ENCODE peak calls at places on chromosomes 3 and 15, in nine cellular contexts. P, M, J, I, R, H, V, F and X are unnamed samples. For H3K36me3 and H3K4me1, the result is how much of the 10 kb centered on the place peaks cover.

GRCh38 chr3:30354972-30355371 is 251.4 kb upstream of the TGFBR2 start:
- DNase-seq in P (no peak), M (no peak), J (no peak), I (no peak), R (no peak), H (peak), V (no peak), F (no peak), X (peak)

GRCh38 chr3:29493109-29493508 is 212.2 kb downstream of the RBMS3 start:
- DNase-seq in P (no peak), M (no peak), J (no peak), I (no peak), R (no peak), H (peak), V (no peak), F (no peak), X (no peak)

GRCh38 chr3:54874816-54875556 is 52.9 kb downstream of the LRTM1 start:
- DNase-seq in P (no peak), M (peak), J (no peak), I (no peak), R (no peak), H (no peak), V (no peak), F (no peak), X (no peak)

GRCh38 chr15:48955370-48955769 is 8.3 kb downstream of the SHC4 start:
- DNase-seq in P (no peak), M (no peak), J (no peak), I (no peak), R (no peak), H (no peak), V (no peak), F (no peak), X (no peak)

GRCh38 chr3:126394179-126394976 is at the start of gene CFAP100:
- DNase-seq in P (no peak), M (peak), J (peak), I (peak), R (no peak), H (peak), V (peak), F (peak), X (no peak)

GRCh38 chr15:66096711-66097058 is 156.9 kb downstream of the MEGF11 start:
- DNase-seq in P (no peak), M (no peak), J (peak), I (no peak), R (no peak), H (no peak), V (no peak), F (no peak), X (no peak)

GRCh38 chr3:123129052-123129451 is 62.2 kb downstream of the PDIA5 start:
- DNase-seq in P (no peak), M (no peak), J (no peak), I (no peak), R (no peak), H (no peak), V (no peak), F (no peak), X (no peak)

GRCh38 chr3:105355355-105356063 is 11.2 kb upstream of the ALCAM start:
- DNase-seq in P (peak), M (peak), J (no peak), I (no peak), R (peak), H (peak), V (no peak), F (no peak), X (no peak)

GRCh38 chr3:31066999-31067398 is 172.5 kb upstream of the GADL1 start:
- DNase-seq in P (peak), M (peak), J (no peak), I (no peak), R (no peak), H (peak), V (peak), F (no peak), X (peak)

GRCh38 chr3:111846717-111847116 is 12.3 kb upstream of the PHLDB2 start:
- DNase-seq in P (no peak), M (peak), J (no peak), I (no peak), R (no peak), H (peak), V (no peak), F (no peak), X (no peak)

GRCh38 chr3:146466596-146466995 is 2.8 kb downstream of the PLSCR2 start:
- DNase-seq in P (no peak), M (peak), J (no peak), I (no peak), R (no peak), H (peak), V (no peak), F (no peak), X (no peak)

GRCh38 chr15:36798366-36798765 is 218.9 kb downstream of the CDIN1 start:
- DNase-seq in P (no peak), M (peak), J (no peak), I (no peak), R (no peak), H (peak), V (no peak), F (no peak), X (peak)

GRCh38 chr15:28896944-28897343 is 11.2 kb downstream of the APBA2 start:
- DNase-seq in P (no peak), M (peak), J (no peak), I (peak), R (no peak), H (peak), V (peak), F (no peak), X (no peak)

GRCh38 chr3:116863842-116864626 is 154.5 kb downstream of the TUSC7 start:
- DNase-seq in P (peak), M (peak), J (no peak), I (no peak), R (peak), H (peak), V (peak), F (no peak), X (peak)

GRCh38 chr15:81001180-81002003 is 669 bp downstream of the TLNRD1 start:
- DNase-seq in P (peak), M (peak), J (peak), I (peak), R (peak), H (peak), V (peak), F (peak), X (peak)

GRCh38 chr3:112640333-112640863 is 545 bp downstream of the CCDC80 start:
- DNase-seq in P (peak), M (peak), J (no peak), I (no peak), R (no peak), H (peak), V (peak), F (peak), X (no peak)

GRCh38 chr3:38039899-38040261 is 872 bp downstream of the DLEC1 start:
- DNase-seq in P (no peak), M (peak), J (peak), I (peak), R (no peak), H (peak), V (peak), F (peak), X (no peak)

GRCh38 chr15:31136612-31137328 is 35.2 kb upstream of the TRPM1 start:
- DNase-seq in P (no peak), M (no peak), J (no peak), I (no peak), R (no peak), H (no peak), V (no peak), F (no peak), X (no peak)

GRCh38 chr15:43186003-43186353 is 775 bp downstream of the CCNDBP1 start:
- DNase-seq in P (no peak), M (peak), J (peak), I (no peak), R (no peak), H (no peak), V (peak), F (no peak), X (no peak)

GRCh38 chr3:150278843-150279341 is 129.2 kb upstream of the TSC22D2 start:
- DNase-seq in P (no peak), M (no peak), J (no peak), I (no peak), R (peak), H (no peak), V (no peak), F (no peak), X (peak)

GRCh38 chr3:71564361-71564760 is 19.2 kb downstream of the FOXP1 start:
- DNase-seq in P (no peak), M (peak), J (peak), I (no peak), R (no peak), H (no peak), V (no peak), F (no peak), X (no peak)

GRCh38 chr15:40739854-40740253 is 15.2 kb downstream of the RMDN3 start:
- DNase-seq in P (no peak), M (no peak), J (no peak), I (no peak), R (no peak), H (no peak), V (peak), F (no peak), X (no peak)
- H3K36me3 ChIP-seq in P (half or more), M (under half), J (under half), I (half or more), R (half or more), H (under half), V (half or more), F (under half), X (half or more)

GRCh38 chr15:40941078-40941527 is 12.0 kb downstream of the DLL4 start:
- DNase-seq in P (no peak), M (no peak), J (no peak), I (no peak), R (no peak), H (no peak), V (no peak), F (no peak), X (no peak)
- H3K4me3 ChIP-seq in P (peak), M (peak), J (peak), I (peak), R (peak), H (peak), V (no peak), F (peak), X (peak)

GRCh38 chr3:100106094-100106493 is 8.2 kb downstream of the FILIP1L start:
- DNase-seq in P (no peak), M (peak), J (no peak), I (no peak), R (peak), H (no peak), V (no peak), F (no peak), X (no peak)
- H3K4me1 ChIP-seq in P (under half), M (under half), J (under half), I (under half), R (under half), H (under half), V (under half), F (under half), X (under half)

GRCh38 chr3:12904951-12905315 is 63.6 kb upstream of the RPL32 start:
- DNase-seq in P (no peak), M (no peak), J (no peak), I (peak), R (no peak), H (no peak), V (no peak), F (no peak), X (no peak)

GRCh38 chr3:12906916-12907290 is 65.5 kb upstream of the RPL32 start:
- DNase-seq in P (no peak), M (no peak), J (no peak), I (no peak), R (no peak), H (no peak), V (no peak), F (no peak), X (no peak)

GRCh38 chr3:12905316-12906071 is 64.1 kb upstream of the RPL32 start:
- DNase-seq in P (no peak), M (no peak), J (no peak), I (peak), R (no peak), H (no peak), V (no peak), F (no peak), X (no peak)

GRCh38 chr3:12907296-12907695 is 65.9 kb upstream of the RPL32 start:
- DNase-seq in P (no peak), M (no peak), J (no peak), I (no peak), R (no peak), H (no peak), V (no peak), F (no peak), X (no peak)

DNA sequence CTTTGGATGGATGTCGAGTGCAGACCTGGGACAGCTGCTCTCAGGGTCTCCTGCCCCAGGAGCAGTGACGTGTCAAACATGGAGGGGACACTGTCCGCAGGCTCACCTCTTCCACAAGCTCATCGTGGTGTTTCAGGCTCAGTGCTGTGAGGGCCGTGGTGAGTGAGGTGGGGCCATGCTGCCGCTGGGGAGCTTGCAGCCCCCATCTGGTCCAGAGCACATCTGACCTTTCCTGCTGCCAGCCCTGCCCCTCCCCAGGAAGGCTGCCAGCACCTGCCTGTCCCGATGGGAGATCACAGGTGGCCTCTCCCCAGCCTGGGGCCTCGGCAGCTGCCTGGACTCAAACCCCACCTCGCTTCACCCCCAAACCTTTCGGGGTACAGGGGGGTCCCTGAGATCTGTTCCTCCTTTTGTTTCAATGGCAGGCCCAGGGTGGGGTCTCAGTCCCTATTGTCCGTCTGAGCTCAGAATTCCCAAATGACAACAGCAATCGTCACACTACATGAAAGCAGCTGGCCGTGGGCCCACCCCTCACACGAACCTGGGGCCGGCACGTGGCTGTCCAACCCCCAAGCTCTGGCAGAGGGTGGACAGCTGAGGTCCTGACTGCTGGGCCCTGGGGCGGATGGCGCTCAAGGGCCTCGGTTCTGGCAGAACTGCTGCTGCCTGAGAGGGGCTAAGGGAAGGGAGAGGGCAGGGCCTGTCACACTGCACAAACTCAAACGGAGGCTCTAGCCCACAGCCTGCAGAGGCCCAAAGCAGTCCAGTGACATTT is 65.0 kb upstream of the RPL32 start:
- DNase-seq in P (no peak), M (no peak), J (no peak), I (no peak), R (no peak), H (no peak), V (no peak), F (no peak), X (no peak)
- H3K36me3 ChIP-seq in P (half or more), M (under half), J (under half), I (half or more), R (under half), H (half or more), V (half or more), F (under half), X (under half)

DNA sequence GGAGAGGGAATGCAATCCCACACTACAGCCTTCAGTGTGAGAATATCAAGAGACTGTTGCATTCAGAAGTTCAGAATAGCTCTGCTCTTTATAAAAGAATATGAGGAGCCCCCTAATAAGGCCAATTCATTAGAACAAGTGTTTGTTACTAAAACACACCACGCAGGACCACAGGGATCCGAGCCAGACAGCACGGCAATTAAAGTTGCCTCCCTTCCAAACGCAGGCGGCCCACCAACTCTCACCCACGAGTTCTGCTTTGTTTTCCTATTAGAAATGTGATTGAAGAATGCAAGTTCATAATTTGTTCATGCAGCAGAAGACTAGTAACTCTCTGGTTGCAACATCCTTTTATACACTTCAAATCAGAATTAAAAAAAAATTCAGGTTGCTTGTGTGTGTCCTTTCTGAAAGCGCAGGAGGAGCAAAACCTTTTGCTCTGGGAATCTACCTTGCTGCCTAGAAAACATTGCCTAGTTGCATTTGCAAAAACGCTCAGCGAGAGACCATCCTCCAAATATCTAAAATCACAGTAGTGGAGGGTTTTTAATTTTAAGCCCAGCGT is 1044.1 kb upstream of the NR2F2 start:
- DNase-seq in P (no peak), M (no peak), J (no peak), I (no peak), R (no peak), H (no peak), V (no peak), F (peak), X (no peak)
- H3K4me3 ChIP-seq in P (no peak), M (no peak), J (no peak), I (no peak), R (no peak), H (no peak), V (no peak), F (no peak), X (no peak)

DNA sequence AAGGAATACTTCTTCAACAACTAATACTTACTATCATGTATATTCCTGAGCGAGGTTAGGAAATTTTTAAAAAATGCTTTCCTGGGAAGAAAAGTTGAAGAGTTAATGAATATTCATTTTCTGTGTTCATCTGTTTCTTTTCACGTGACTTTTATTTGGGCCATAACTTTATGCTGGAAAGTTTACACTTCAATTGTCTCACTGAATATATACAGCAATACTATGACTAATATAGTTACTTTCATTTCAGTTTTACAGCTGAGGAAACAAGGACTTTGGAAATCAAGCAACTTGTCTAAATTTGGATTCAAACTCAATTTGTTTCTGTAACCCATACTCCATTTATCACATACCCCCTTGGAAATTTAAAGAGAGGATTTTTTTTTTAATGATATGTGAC is 894.2 kb downstream of the ROBO1 start:
- DNase-seq in P (no peak), M (no peak), J (no peak), I (no peak), R (no peak), H (peak), V (no peak), F (no peak), X (no peak)
- H3K4me1 ChIP-seq in P (under half), M (under half), J (under half), I (under half), R (under half), H (under half), V (under half), F (under half), X (half or more)

GRCh38 chr3:50607271-50608091 is 4.1 kb downstream of the CISH start:
- DNase-seq in P (no peak), M (no peak), J (no peak), I (peak), R (no peak), H (no peak), V (no peak), F (no peak), X (no peak)
- H3K36me3 ChIP-seq in P (under half), M (under half), J (under half), I (under half), R (under half), H (under half), V (under half), F (under half), X (under half)

GRCh38 chr3:187005827-187006481 is 75.6 kb downstream of the ST6GAL1 start:
- DNase-seq in P (no peak), M (no peak), J (peak), I (no peak), R (no peak), H (no peak), V (no peak), F (no peak), X (no peak)
- H3K4me3 ChIP-seq in P (no peak), M (no peak), J (no peak), I (no peak), R (no peak), H (no peak), V (no peak), F (no peak), X (no peak)

DNA sequence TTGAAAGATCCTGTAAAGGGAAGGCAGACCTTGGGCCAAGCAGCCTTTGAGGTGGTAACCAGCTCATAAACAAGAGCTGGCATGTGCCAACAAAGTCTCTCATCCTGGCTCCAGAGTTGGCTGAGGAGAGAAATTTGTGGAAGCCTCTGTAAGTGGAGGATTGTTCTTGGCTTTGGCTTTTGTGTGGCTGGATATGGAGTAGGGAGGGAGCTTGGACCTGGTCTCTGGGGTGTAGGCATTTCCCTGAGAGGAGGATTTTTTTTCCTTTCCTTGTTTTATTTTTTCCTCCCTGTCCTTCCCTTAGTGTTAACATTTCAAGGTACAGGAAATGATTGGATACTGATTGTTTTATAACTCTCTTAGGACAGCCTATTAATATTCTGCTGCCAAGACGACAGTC is 60.8 kb downstream of the ZNF609 start:
- DNase-seq in P (no peak), M (no peak), J (no peak), I (no peak), R (no peak), H (no peak), V (no peak), F (no peak), X (no peak)
- H3K4me1 ChIP-seq in P (under half), M (under half), J (under half), I (under half), R (under half), H (under half), V (under half), F (under half), X (under half)